ENCODE peak calls at places on chromosomes 6 and 20, in eight cellular contexts. A is iPS-NIHi11; W is activated CD4-positive, alpha-beta T cell treated with anti-CD3 and anti-CD28 coated beads for 36 hours; S is iris pigment epithelial cell; G is IMR-90; L is NCI-H1105 treated with DMSO at 0.1 percent for 48 hours; Z is renal cortical epithelial cell; Q is activated T-helper 1 cell treated with Interleukin-2 at 50 U/mL for 16 hours. X is an unnamed sample.

GRCh38 chr20:63032026-63032800 is 25.4 kb upstream of the BHLHE23 start:
- DNase-seq in W (peak; percentile 3), A (no peak), S (no peak), G (no peak), L (no peak), Z (no peak), Q (no peak), X (no peak)

GRCh38 chr6:147173140-147173539 is 31.1 kb upstream of the STXBP5 start:
- DNase-seq in Z (no peak), S (no peak), L (no peak), A (no peak), G (no peak), Q (no peak), W (no peak), X (no peak)

GRCh38 chr6:95866732-95867131 is 149.0 kb upstream of the FUT9 start:
- DNase-seq in Z (peak; percentile 9), Q (no peak), W (peak; percentile 18), G (no peak), A (peak; percentile 60), S (peak; percentile 8), L (peak; percentile 31), X (peak; percentile 32)

GRCh38 chr6:124995645-124996325 is 33.5 kb downstream of the RNF217 start:
- DNase-seq in A (no peak), Z (no peak), Q (no peak), G (no peak), W (no peak), S (no peak), L (no peak), X (no peak)

GRCh38 chr20:4476903-4477302 is 244.8 kb upstream of the PRND start:
- DNase-seq in Z (peak; percentile 37), G (no peak), W (no peak), S (no peak), A (no peak), Q (no peak), L (no peak), X (no peak)

GRCh38 chr6:94127716-94128115 is 708.4 kb upstream of the EPHA7 start:
- DNase-seq in A (no peak), G (no peak), Q (no peak), Z (no peak), S (no peak), W (no peak), L (no peak), X (no peak)

GRCh38 chr6:14703586-14703985 is 542.3 kb upstream of the JARID2 start:
- DNase-seq in Q (no peak), S (peak; percentile 87), G (peak; percentile 82), L (no peak), Z (peak; percentile 58), W (no peak), A (no peak), X (no peak)

GRCh38 chr6:158769228-158769627 is 49.9 kb downstream of the EZR start:
- DNase-seq in Z (no peak), A (no peak), Q (no peak), G (no peak), L (no peak), S (no peak), W (no peak), X (no peak)

GRCh38 chr20:52004720-52005119 is 186.9 kb downstream of the ZFP64 start:
- DNase-seq in Q (no peak), S (peak; percentile 83), Z (no peak), L (no peak), W (no peak), G (peak; percentile 72), A (no peak), X (no peak)

GRCh38 chr6:167907837-167908681 is 81.3 kb downstream of the AFDN start:
- DNase-seq in Z (peak; percentile 26), W (no peak), L (peak; percentile 48), G (peak; percentile 28), S (peak; percentile 29), Q (no peak), A (peak; percentile 13), X (peak; percentile 30)

GRCh38 chr6:18076231-18076630 is 46.2 kb downstream of the NHLRC1 start:
- DNase-seq in W (no peak), G (no peak), Z (no peak), S (no peak), Q (no peak), A (no peak), L (no peak), X (no peak)

GRCh38 chr6:116111552-116112528 is 11.2 kb downstream of the NT5DC1 start:
- DNase-seq in G (peak; percentile 44), A (peak; percentile 39), Q (no peak), Z (peak; percentile 56), S (peak; percentile 63), L (peak; percentile 11), W (peak; percentile 65), X (peak; percentile 37)

GRCh38 chr6:29680904-29681303 is at the start of gene ZFP57:
- DNase-seq in Z (no peak), A (no peak), Q (no peak), G (no peak), L (no peak), S (no peak), W (no peak), X (no peak)

GRCh38 chr6:127539292-127539691 is 20.2 kb upstream of the MTCL3 start:
- DNase-seq in Z (peak; percentile 29), Q (no peak), G (peak; percentile 47), W (no peak), A (no peak), L (peak; percentile 71), S (peak; percentile 32), X (peak; percentile 10)

GRCh38 chr6:15974817-15975216 is 154.1 kb upstream of the MYLIP start:
- DNase-seq in Z (no peak), L (no peak), W (no peak), Q (no peak), G (no peak), S (no peak), A (no peak), X (no peak)

GRCh38 chr20:49112596-49113274 is 66.6 kb downstream of the CSE1L start:
- DNase-seq in L (no peak), A (no peak), W (no peak), Z (no peak), Q (no peak), G (peak; percentile 59), S (peak; percentile 62), X (no peak)

GRCh38 chr6:166567107-166567506 is 19.4 kb downstream of the RAMACL start:
- DNase-seq in Z (peak; percentile 94), W (no peak), L (no peak), Q (no peak), S (peak; percentile 99), G (peak; percentile 99), A (no peak), X (peak; percentile 47)

GRCh38 chr6:107956586-107957164 is 1.3 kb downstream of the SEC63 start:
- DNase-seq in W (no peak), A (no peak), Z (peak; percentile 78), S (peak; percentile 74), G (peak; percentile 65), L (peak; percentile 20), Q (no peak), X (peak; percentile 44)

GRCh38 chr6:169172435-169172834 is 81.2 kb downstream of the THBS2 start:
- DNase-seq in S (peak; percentile 97), W (no peak), A (no peak), L (no peak), G (peak; percentile 55), Z (peak; percentile 39), Q (no peak), X (no peak)

GRCh38 chr6:85261250-85261649 is 188.6 kb upstream of the NT5E start:
- DNase-seq in W (no peak), A (no peak), Z (no peak), Q (no peak), S (no peak), L (no peak), G (no peak), X (no peak)

GRCh38 chr6:467111-467510 is 75.6 kb downstream of the IRF4 start:
- DNase-seq in Q (no peak), Z (no peak), A (no peak), S (no peak), G (no peak), L (no peak), W (no peak), X (no peak)

GRCh38 chr6:150238294-150238693 is 95.5 kb downstream of the PPP1R14C start:
- DNase-seq in L (no peak), W (no peak), A (no peak), Z (peak; percentile 78), Q (no peak), G (peak; percentile 16), S (no peak), X (no peak)

GRCh38 chr20:53901064-53901463 is 169.3 kb downstream of the BCAS1 start:
- DNase-seq in Q (no peak), A (no peak), L (no peak), S (peak; percentile 74), Z (peak; percentile 93), W (no peak), G (peak; percentile 72), X (peak; percentile 44)

GRCh38 chr6:30830438-30830837 is 53.9 kb upstream of the DDR1 start:
- DNase-seq in A (no peak), L (no peak), Q (no peak), G (no peak), Z (no peak), W (no peak), S (no peak), X (no peak)

GRCh38 chr20:47727909-47728361 is 57.3 kb downstream of the SULF2 start:
- DNase-seq in L (no peak), W (no peak), S (no peak), Q (no peak), G (no peak), Z (no peak), A (no peak), X (no peak)

GRCh38 chr6:167987811-167988495 is 9.5 kb upstream of the KIF25 start:
- DNase-seq in Q (no peak), W (no peak), L (no peak), A (no peak), S (no peak), G (no peak), Z (no peak), X (no peak)

GRCh38 chr20:48295445-48295903 is 510.2 kb upstream of the SULF2 start:
- DNase-seq in L (no peak), A (peak; percentile 39), Q (no peak), G (peak; percentile 94), Z (peak; percentile 99), S (peak; percentile 96), W (no peak), X (peak; percentile 75)

GRCh38 chr20:63957004-63957689 is 931 bp upstream of the UCKL1 start:
- DNase-seq in S (peak; percentile 55), W (peak; percentile 90), Z (peak; percentile 34), L (peak; percentile 85), G (peak; percentile 49), A (peak; percentile 85), Q (peak; percentile 58), X (peak; percentile 84)